ENCODE peak calls at places on chromosomes 13 and 19, in nine cellular contexts. L is body of pancreas, Z is neural progenitor cell, U is A549, P is right lobe of liver, M is pancreas, I is fibroblast of lung, Y is AG10803, E is ascending aorta. G is an unnamed sample.

GRCh38 chr19:54114340-54114826 is 1.1 kb downstream of the TFPT start:
- DNase-seq in L (no peak), Z (peak), U (no peak), P (no peak), M (no peak), I (peak), Y (peak), E (no peak), G (no peak)

GRCh38 chr13:95569966-95570365 is 17.4 kb downstream of the CLDN10 start:
- DNase-seq in L (no peak), Z (no peak), U (no peak), P (no peak), M (no peak), I (no peak), Y (no peak), E (no peak), G (no peak)

GRCh38 chr13:108352599-108352998 is 83.1 kb downstream of the TNFSF13B start:
- DNase-seq in L (no peak), Z (no peak), U (no peak), P (no peak), M (no peak), I (no peak), Y (no peak), E (no peak), G (no peak)

GRCh38 chr13:46172531-46172991 is 9.4 kb downstream of the LCP1 start:
- DNase-seq in L (no peak), Z (no peak), U (no peak), P (no peak), M (no peak), I (no peak), Y (no peak), E (no peak), G (no peak)

GRCh38 chr13:20258208-20258962 is 26.3 kb upstream of the GJB6 start:
- DNase-seq in L (no peak), Z (no peak), U (peak), P (peak), M (no peak), I (no peak), Y (no peak), E (no peak), G (no peak)

GRCh38 chr13:40651866-40652587 is 14.4 kb downstream of the FOXO1 start:
- DNase-seq in L (no peak), Z (no peak), U (no peak), P (peak), M (no peak), I (no peak), Y (no peak), E (no peak), G (no peak)

GRCh38 chr19:6060600-6061391 is 49.5 kb downstream of the RFX2 start:
- DNase-seq in L (no peak), Z (peak), U (no peak), P (peak), M (no peak), I (no peak), Y (peak), E (no peak), G (peak)

GRCh38 chr13:53941588-53942190 is 913.1 kb downstream of the OLFM4 start:
- DNase-seq in L (no peak), Z (no peak), U (no peak), P (no peak), M (no peak), I (no peak), Y (no peak), E (no peak), G (no peak)

GRCh38 chr19:38412961-38413360 is 10.1 kb downstream of the FAM98C start:
- DNase-seq in L (no peak), Z (no peak), U (no peak), P (no peak), M (peak), I (no peak), Y (no peak), E (no peak), G (no peak)

GRCh38 chr13:97567510-97568243 is 133.7 kb downstream of the RAP2A start:
- DNase-seq in L (peak), Z (no peak), U (peak), P (no peak), M (peak), I (peak), Y (peak), E (no peak), G (peak)

GRCh38 chr13:51380269-51380668 is 40.8 kb downstream of the SERPINE3 start:
- DNase-seq in L (peak), Z (no peak), U (no peak), P (no peak), M (no peak), I (peak), Y (peak), E (no peak), G (peak)

DNA sequence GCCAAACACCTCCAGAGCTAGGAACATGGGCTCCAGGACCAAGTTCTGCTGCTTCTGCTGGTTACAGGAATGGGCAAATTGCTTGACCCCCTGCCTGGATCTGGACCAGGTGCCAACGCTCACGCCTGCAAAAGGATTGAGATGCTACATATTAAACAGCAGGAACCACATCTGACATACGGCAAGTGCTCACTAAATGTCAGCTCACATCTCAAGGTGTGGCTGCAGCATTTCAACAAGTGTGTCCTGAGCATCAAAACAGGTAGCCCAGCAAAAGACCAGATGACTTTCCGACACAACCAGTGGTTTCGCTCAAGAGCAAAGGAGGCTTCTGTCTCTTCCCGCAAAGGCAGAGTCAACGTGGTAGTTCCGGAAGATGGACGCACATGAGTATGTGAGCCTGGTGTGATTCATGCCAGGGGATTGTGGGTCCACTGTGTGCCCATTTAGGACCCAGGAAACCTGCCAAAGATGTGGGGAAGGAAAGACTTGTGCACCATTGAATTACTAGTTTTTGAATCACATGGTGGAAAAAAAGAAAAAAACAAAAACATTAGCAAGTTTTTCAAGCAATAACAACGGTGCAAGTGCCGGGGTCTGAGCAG is 77.8 kb downstream of the SOX1 start:
- DNase-seq in L (no peak), Z (no peak), U (no peak), P (peak), M (no peak), I (no peak), Y (no peak), E (no peak), G (no peak)
- H3K4me3 ChIP-seq in L (no peak), Z (no peak), U (no peak), P (no peak), M (no peak), I (no peak), Y (no peak), E (no peak), G (no peak)

GRCh38 chr19:27971869-27972268 is 1241.1 kb downstream of the UQCRFS1 start:
- DNase-seq in L (no peak), Z (no peak), U (no peak), P (no peak), M (no peak), I (no peak), Y (no peak), E (no peak), G (no peak)

GRCh38 chr19:27971071-27971470 is 1241.9 kb downstream of the UQCRFS1 start:
- DNase-seq in L (no peak), Z (peak), U (peak), P (no peak), M (no peak), I (no peak), Y (peak), E (no peak), G (no peak)

GRCh38 chr19:27962260-27962659 is 1250.7 kb downstream of the UQCRFS1 start:
- DNase-seq in L (no peak), Z (no peak), U (no peak), P (no peak), M (no peak), I (no peak), Y (peak), E (no peak), G (no peak)

GRCh38 chr19:27964165-27964564 is 1248.8 kb downstream of the UQCRFS1 start:
- DNase-seq in L (no peak), Z (no peak), U (no peak), P (no peak), M (no peak), I (no peak), Y (no peak), E (no peak), G (no peak)

GRCh38 chr19:27966390-27966816 is 1246.5 kb downstream of the UQCRFS1 start:
- DNase-seq in L (no peak), Z (peak), U (peak), P (no peak), M (no peak), I (peak), Y (peak), E (no peak), G (no peak)
- TF ChIP-seq CTCF in L (peak), Z (peak), U (peak), P (peak), M (peak), I (peak), Y (peak), E (peak), G (peak)

GRCh38 chr13:102401755-102402154 is at the start of gene FGF14:
- DNase-seq in L (no peak), Z (peak), U (no peak), P (no peak), M (no peak), I (peak), Y (no peak), E (no peak), G (no peak)

GRCh38 chr13:102400619-102401125 is 1.2 kb downstream of the FGF14 start:
- DNase-seq in L (peak), Z (peak), U (no peak), P (peak), M (peak), I (peak), Y (no peak), E (no peak), G (no peak)

GRCh38 chr13:102399791-102400618 is 1.8 kb downstream of the FGF14 start:
- DNase-seq in L (peak), Z (peak), U (no peak), P (peak), M (peak), I (peak), Y (peak), E (no peak), G (no peak)

GRCh38 chr13:102401305-102401704 is 543 bp downstream of the FGF14 start:
- DNase-seq in L (no peak), Z (no peak), U (no peak), P (no peak), M (no peak), I (peak), Y (peak), E (no peak), G (no peak)

GRCh38 chr13:102402292-102402691 is 444 bp upstream of the FGF14 start:
- DNase-seq in L (peak), Z (peak), U (no peak), P (peak), M (no peak), I (peak), Y (no peak), E (no peak), G (no peak)
- H3K4me3 ChIP-seq in L (no peak), Z (peak), U (peak), P (peak), M (no peak), I (peak), Y (peak), E (peak), G (no peak)

DNA sequence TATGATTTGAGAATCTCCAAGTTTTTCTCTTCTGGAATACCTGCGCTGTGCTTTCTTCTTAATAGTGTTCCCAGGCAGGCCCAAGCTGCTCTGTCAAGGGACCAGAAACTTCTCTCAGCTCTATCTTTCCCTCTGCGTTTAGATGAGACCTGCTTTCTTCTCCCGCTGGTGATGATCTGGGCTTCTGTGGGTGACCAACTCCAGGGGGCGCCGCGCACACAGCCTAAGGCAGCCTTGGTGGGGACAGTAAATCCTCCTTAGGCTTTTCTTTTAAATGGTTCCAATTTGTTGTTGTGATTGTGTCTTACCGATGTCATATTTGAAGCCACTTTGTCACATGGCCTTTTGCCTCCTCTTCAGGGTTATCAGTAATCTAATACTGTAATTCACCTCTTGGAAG is 439.4 kb upstream of the KLF12 start:
- DNase-seq in L (no peak), Z (peak), U (peak), P (no peak), M (no peak), I (no peak), Y (no peak), E (no peak), G (no peak)
- TF ChIP-seq CTCF in L (no peak), Z (peak), U (no peak), P (no peak), M (no peak), I (peak), Y (no peak), E (no peak), G (no peak)

GRCh38 chr13:72170571-72170970 is 303.6 kb upstream of the DACH1 start:
- DNase-seq in L (no peak), Z (no peak), U (no peak), P (no peak), M (peak), I (no peak), Y (no peak), E (no peak), G (no peak)

GRCh38 chr13:72163671-72164070 is 296.7 kb upstream of the DACH1 start:
- DNase-seq in L (no peak), Z (peak), U (no peak), P (no peak), M (no peak), I (no peak), Y (peak), E (no peak), G (no peak)

GRCh38 chr13:72166102-72166660 is 299.2 kb upstream of the DACH1 start:
- DNase-seq in L (no peak), Z (no peak), U (no peak), P (no peak), M (no peak), I (no peak), Y (no peak), E (no peak), G (no peak)

GRCh38 chr13:72164811-72165210 is 297.8 kb upstream of the DACH1 start:
- DNase-seq in L (no peak), Z (no peak), U (no peak), P (no peak), M (no peak), I (no peak), Y (no peak), E (no peak), G (no peak)

DNA sequence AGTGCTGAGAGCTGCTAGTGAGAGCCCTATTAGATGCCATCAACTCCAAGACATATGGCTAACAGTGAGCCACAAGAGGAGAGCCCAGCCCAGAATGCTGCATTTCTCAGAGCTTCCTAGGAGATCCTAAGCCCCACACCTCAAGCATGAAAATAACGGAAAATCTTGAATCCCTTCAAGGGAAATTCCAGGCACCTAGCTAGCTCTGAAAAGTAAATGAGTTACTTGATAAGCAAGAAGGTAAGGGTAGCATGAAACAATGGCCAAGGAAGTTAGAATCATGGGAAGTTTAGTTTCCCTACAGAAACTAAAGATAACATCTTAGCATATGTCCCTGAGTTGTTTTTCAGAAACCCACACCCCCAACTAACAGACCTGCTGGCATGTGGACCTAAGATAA is 301.1 kb upstream of the DACH1 start:
- DNase-seq in L (no peak), Z (no peak), U (no peak), P (no peak), M (no peak), I (no peak), Y (no peak), E (no peak), G (no peak)
- H3K4me3 ChIP-seq in L (no peak), Z (no peak), U (no peak), P (no peak), M (no peak), I (no peak), Y (no peak), E (no peak), G (no peak)

GRCh38 chr19:37114001-37114400 is 35.8 kb downstream of the ZNF420 start:
- DNase-seq in L (no peak), Z (no peak), U (no peak), P (no peak), M (no peak), I (no peak), Y (no peak), E (no peak), G (no peak)
- TF ChIP-seq CTCF in L (no peak), Z (peak), U (no peak), P (no peak), M (no peak), I (peak), Y (no peak), E (no peak), G (peak)